ENCODE peak calls at places on chromosomes 3 and 15, in seven cellular contexts. Q, C, M, O, E, T and A are unnamed samples.

GRCh38 chr3:138227650-138228049 is 40.5 kb downstream of the ARMC8 start:
- DNase-seq in E (no peak), M (no peak), O (no peak), Q (no peak), T (peak), C (peak), A (peak)

GRCh38 chr3:195196266-195196665 is 74.7 kb downstream of the XXYLT1 start:
- DNase-seq in E (no peak), T (no peak), O (no peak), M (no peak), C (peak), Q (no peak), A (peak)

GRCh38 chr15:66909381-66909890 is 156.0 kb upstream of the SMAD3 start:
- DNase-seq in Q (no peak), O (peak), M (no peak), T (no peak), E (no peak), C (no peak), A (no peak)

GRCh38 chr3:52529376-52530333 is 4.0 kb downstream of the NT5DC2 start:
- DNase-seq in E (no peak), M (no peak), Q (no peak), O (no peak), C (peak), T (no peak), A (no peak)

GRCh38 chr3:177147790-177148189 is 49.5 kb downstream of the TBL1XR1 start:
- DNase-seq in M (no peak), O (no peak), T (no peak), C (no peak), E (no peak), Q (no peak), A (no peak)

GRCh38 chr3:49112262-49112661 is 7.7 kb upstream of the QARS1 start:
- DNase-seq in Q (no peak), T (no peak), O (no peak), M (no peak), E (no peak), C (no peak), A (no peak)

GRCh38 chr3:57530071-57530608 is 14.0 kb downstream of the DNAH12 start:
- DNase-seq in M (no peak), E (no peak), O (no peak), Q (no peak), C (no peak), T (no peak), A (no peak)

GRCh38 chr3:171192176-171192854 is 165.8 kb upstream of the SLC2A2 start:
- DNase-seq in Q (peak), C (peak), T (peak), M (no peak), O (no peak), E (no peak), A (peak)

GRCh38 chr3:58200121-58200709 is 10.6 kb downstream of the DNASE1L3 start:
- DNase-seq in T (no peak), O (no peak), M (no peak), E (no peak), Q (no peak), C (no peak), A (no peak)

GRCh38 chr15:43493687-43494472 is 924 bp upstream of the TP53BP1 start:
- DNase-seq in E (no peak), Q (peak), M (no peak), C (no peak), O (no peak), T (no peak), A (no peak)

GRCh38 chr3:183824761-183825379 is 507 bp downstream of the MAP6D1 start:
- DNase-seq in Q (peak), C (no peak), E (no peak), M (peak), O (peak), T (no peak), A (peak)

GRCh38 chr15:52706091-52706490 is 26.9 kb upstream of the ATOSA start:
- DNase-seq in T (no peak), C (no peak), E (no peak), O (no peak), M (no peak), Q (no peak), A (no peak)

GRCh38 chr15:80404719-80405553 is 754 bp downstream of the ARNT2 start:
- DNase-seq in T (no peak), E (peak), O (peak), C (peak), Q (peak), M (peak), A (no peak)

GRCh38 chr3:146899171-146899570 is 294.0 kb upstream of the PLSCR5 start:
- DNase-seq in T (peak), Q (peak), E (no peak), M (no peak), C (no peak), O (no peak), A (no peak)

GRCh38 chr15:65390447-65390846 is 12.6 kb upstream of the IGDCC3 start:
- DNase-seq in O (no peak), T (no peak), C (no peak), Q (no peak), E (no peak), M (no peak), A (no peak)

GRCh38 chr15:73051402-73051810 is 857 bp upstream of the NEO1 start:
- DNase-seq in C (no peak), O (no peak), M (no peak), E (peak), T (peak), Q (no peak), A (no peak)

GRCh38 chr15:53627279-53627678 is 132.2 kb downstream of the WDR72 start:
- DNase-seq in Q (no peak), E (no peak), O (no peak), M (no peak), C (no peak), T (no peak), A (no peak)

GRCh38 chr15:38226867-38227266 is 25.8 kb upstream of the SPRED1 start:
- DNase-seq in T (peak), M (no peak), C (peak), O (no peak), Q (no peak), E (no peak), A (peak)

GRCh38 chr3:177574232-177574856 is 377.1 kb upstream of the TBL1XR1 start:
- DNase-seq in T (no peak), O (peak), M (no peak), E (peak), Q (peak), C (peak), A (peak)

GRCh38 chr3:184749168-184749744 is 37.4 kb upstream of the MAGEF1 start:
- DNase-seq in T (no peak), C (no peak), M (no peak), O (no peak), Q (no peak), E (no peak), A (no peak)

GRCh38 chr15:29687204-29687768 is 135.0 kb downstream of the TJP1 start:
- DNase-seq in E (no peak), O (no peak), T (no peak), C (no peak), M (peak), Q (no peak), A (no peak)

GRCh38 chr3:29822051-29822450 is 541.2 kb downstream of the RBMS3 start:
- DNase-seq in E (no peak), C (peak), M (no peak), Q (no peak), O (no peak), T (no peak), A (peak)

GRCh38 chr3:124263168-124263567 is 271.2 kb upstream of the ROPN1 start:
- DNase-seq in T (no peak), M (no peak), E (no peak), Q (peak), C (peak), O (no peak), A (peak)

GRCh38 chr15:28100516-28101195 is 1.5 kb upstream of the OCA2 start:
- DNase-seq in Q (no peak), E (no peak), O (peak), C (no peak), T (no peak), M (peak), A (no peak)

GRCh38 chr3:50610992-50611463 is 546 bp downstream of the CISH start:
- DNase-seq in C (no peak), Q (no peak), M (no peak), E (no peak), T (no peak), O (no peak), A (no peak)

GRCh38 chr15:72136170-72137051 is 18.2 kb downstream of the SENP8 start:
- DNase-seq in Q (no peak), C (no peak), M (no peak), O (no peak), T (no peak), E (no peak), A (no peak)

GRCh38 chr3:14243782-14244181 is 65.2 kb downstream of the LSM3 start:
- DNase-seq in M (no peak), C (no peak), Q (no peak), T (no peak), E (no peak), O (no peak), A (no peak)

GRCh38 chr3:60720696-60721228 is 530.5 kb downstream of the FHIT start:
- DNase-seq in E (no peak), M (no peak), T (no peak), O (no peak), Q (no peak), C (no peak), A (no peak)

GRCh38 chr15:62964251-62964650 is 78.3 kb upstream of the TPM1 start:
- DNase-seq in O (no peak), C (peak), E (no peak), T (no peak), M (no peak), Q (no peak), A (no peak)

GRCh38 chr3:117398166-117398954 is 688.8 kb downstream of the TUSC7 start:
- DNase-seq in O (peak), E (peak), C (no peak), T (no peak), M (peak), Q (peak), A (no peak)

GRCh38 chr15:57957113-57957512 is 108.4 kb downstream of the ALDH1A2 start:
- DNase-seq in Q (no peak), O (no peak), T (no peak), E (no peak), C (no peak), M (no peak), A (no peak)

GRCh38 chr3:149765762-149766334 is 13.6 kb upstream of the COMMD2 start:
- DNase-seq in T (peak), C (peak), O (no peak), Q (peak), E (peak), M (no peak), A (peak)

GRCh38 chr3:45795509-45795881 is 841 bp downstream of the SLC6A20 start:
- DNase-seq in O (no peak), Q (peak), T (no peak), E (no peak), C (peak), M (peak), A (peak)

GRCh38 chr3:13122101-13123055 is 49.1 kb upstream of the IQSEC1 start:
- DNase-seq in M (no peak), Q (no peak), E (no peak), C (no peak), T (no peak), O (no peak), A (no peak)

GRCh38 chr15:46786886-46787285 is 930.4 kb upstream of the SEMA6D start:
- DNase-seq in C (no peak), T (peak), M (no peak), Q (peak), E (peak), O (no peak), A (peak)

GRCh38 chr3:170961616-170962400 is 53.4 kb upstream of the EIF5A2 start:
- DNase-seq in T (peak), O (no peak), M (no peak), Q (peak), E (peak), C (peak), A (peak)

GRCh38 chr3:38264307-38264706 is 1.3 kb upstream of the SLC22A13 start:
- DNase-seq in Q (no peak), O (no peak), M (no peak), T (peak), E (no peak), C (no peak), A (no peak)

GRCh38 chr3:57646723-57647122 is 46.2 kb downstream of the DENND6A start:
- DNase-seq in T (peak), Q (peak), O (no peak), C (peak), E (no peak), M (no peak), A (peak)

GRCh38 chr3:184636774-184637316 is 75.0 kb downstream of the MAGEF1 start:
- DNase-seq in O (no peak), C (peak), T (peak), Q (peak), E (no peak), M (no peak), A (peak)

GRCh38 chr3:10495003-10495402 is 10.4 kb downstream of the ATP2B2 start:
- DNase-seq in E (no peak), C (peak), T (no peak), Q (no peak), O (no peak), M (no peak), A (no peak)

DNA sequence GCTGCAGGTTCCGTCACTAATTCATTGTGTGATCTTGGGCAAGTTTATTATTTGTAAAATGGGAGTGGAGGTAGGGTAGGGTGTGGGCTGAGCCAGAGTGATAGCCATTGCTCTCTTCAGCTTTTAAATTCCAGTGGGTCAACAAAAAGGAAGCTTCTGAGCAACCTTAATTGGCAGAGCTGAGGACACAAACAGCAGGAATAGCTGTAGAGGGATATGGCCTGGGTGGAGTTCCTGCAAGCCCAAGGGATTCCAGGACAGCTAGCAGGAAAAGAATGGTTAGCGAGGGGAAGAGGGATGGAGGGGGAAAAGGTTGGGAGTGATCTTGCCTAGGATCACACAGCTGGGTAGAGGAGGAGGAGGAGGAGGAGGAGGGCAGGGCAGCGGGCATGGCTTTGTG is 11.4 kb downstream of the CCK start:
- DNase-seq in O (no peak), M (no peak), T (no peak), C (no peak), E (no peak), Q (peak), A (no peak)
- H3K4ac ChIP-seq in O (no peak), M (no peak), T (no peak), C (no peak), E (no peak), Q (no peak), A (no peak)

GRCh38 chr3:16994842-16995535 is 110.2 kb downstream of the PLCL2 start:
- DNase-seq in Q (peak), C (no peak), M (no peak), O (no peak), E (no peak), T (peak), A (no peak)
- H2AK5ac ChIP-seq in Q (no peak), C (no peak), M (no peak), O (no peak), E (no peak), T (no peak), A (no peak)

GRCh38 chr3:127143172-127143571 is 49.8 kb upstream of the PRR23E start:
- DNase-seq in E (no peak), M (no peak), O (peak), Q (no peak), C (no peak), T (no peak), A (no peak)

GRCh38 chr3:127144631-127145030 is 48.3 kb upstream of the PRR23E start:
- DNase-seq in O (no peak), E (no peak), M (no peak), T (no peak), C (no peak), Q (no peak), A (no peak)

GRCh38 chr3:127141921-127142730 is 50.8 kb upstream of the PRR23E start:
- DNase-seq in O (no peak), T (no peak), Q (peak), E (no peak), M (peak), C (no peak), A (no peak)

GRCh38 chr3:127147291-127147905 is 45.5 kb upstream of the PRR23E start:
- DNase-seq in T (no peak), E (no peak), Q (no peak), C (no peak), M (no peak), O (no peak), A (no peak)

GRCh38 chr3:127145266-127145665 is 47.7 kb upstream of the PRR23E start:
- DNase-seq in C (no peak), O (no peak), M (no peak), E (no peak), T (no peak), Q (no peak), A (no peak)
- H3K4ac ChIP-seq in C (no peak), O (no peak), M (no peak), E (no peak), T (no peak), Q (no peak), A (no peak)

DNA sequence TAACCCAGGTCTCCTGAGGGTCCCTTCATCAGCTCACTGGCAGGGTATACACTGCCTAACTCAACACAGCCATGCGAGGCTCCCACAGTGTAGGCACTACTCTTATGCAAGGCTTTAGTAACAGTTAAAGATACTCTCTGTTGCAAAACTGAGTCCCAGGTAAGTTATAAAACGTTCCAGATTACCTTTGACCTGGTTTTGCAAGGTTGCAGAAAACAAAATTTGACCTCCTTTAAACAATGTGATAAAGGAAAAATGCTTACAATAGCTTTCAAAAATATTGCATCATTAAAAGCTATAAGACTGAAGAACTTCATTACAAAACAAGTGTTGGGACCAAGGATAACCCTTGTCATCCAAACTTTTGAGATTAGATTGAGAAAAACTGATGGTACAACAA is 5.5 kb downstream of the SLC27A2 start:
- DNase-seq in T (no peak), E (no peak), C (no peak), M (no peak), O (no peak), Q (no peak), A (no peak)
- H2AK5ac ChIP-seq in T (no peak), E (no peak), C (no peak), M (no peak), O (no peak), Q (no peak), A (no peak)

DNA sequence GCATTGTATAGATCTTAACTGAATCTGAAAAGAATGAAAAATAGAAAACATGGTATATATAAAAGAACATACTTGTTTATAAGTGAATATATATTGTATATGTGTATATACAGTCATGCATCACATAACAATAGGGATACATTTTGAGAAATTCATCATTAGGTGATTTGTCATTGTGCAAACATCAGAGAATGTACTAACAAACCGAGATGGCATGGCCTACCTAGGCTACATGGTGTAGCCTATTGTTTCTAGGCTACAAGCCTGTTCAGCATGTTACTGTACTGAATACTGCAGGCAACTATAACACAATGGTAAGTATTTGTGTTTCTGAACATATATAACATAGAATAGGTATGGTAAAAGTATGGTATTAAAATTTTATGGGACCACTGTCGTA is 64.6 kb upstream of the CHRM5 start:
- DNase-seq in O (no peak), Q (no peak), C (no peak), T (no peak), E (no peak), M (no peak), A (no peak)
- H3K4ac ChIP-seq in O (no peak), Q (no peak), C (no peak), T (no peak), E (no peak), M (no peak), A (no peak)

GRCh38 chr3:87673132-87673531 is 385.7 kb downstream of the CGGBP1 start:
- DNase-seq in T (no peak), O (no peak), E (no peak), Q (no peak), M (no peak), C (no peak), A (no peak)
- H2AK5ac ChIP-seq in T (no peak), O (no peak), E (no peak), Q (no peak), M (no peak), C (no peak), A (no peak)